ENCODE peak calls at places on chromosomes 7 and 10, in ten cellular contexts. P is activated T-cell treated with anti-CD3 and anti-CD28 coated beads, Interleukin-2, amount 50 U/mL, for 72 hours; B is neural crest cell; D is EL; T is transverse colon; Y is ecto neural progenitor cell; F is skeletal muscle cell; K is GM23248; X is stimulated activated CD4-positive, alpha-beta T cell treated with anti-CD3 and anti-CD28 coated beads, Interleukin-4, amount 100 ng/mL, for 24 hours; J is progenitor cell of endocrine pancreas. E is an unnamed sample.
A peak's percentile ranks its signal among the peaks of the same experiment; 100 is the strongest.

GRCh38 chr7:53111061-53111460 is 75.6 kb downstream of the POM121L12 start:
- DNase-seq in P (no peak), B (no peak), D (no peak), T (no peak), Y (no peak), F (peak; percentile 17), K (no peak), X (no peak), J (no peak), E (no peak)

GRCh38 chr10:132856869-132857524 is 71.0 kb upstream of the NKX6-2 start:
- DNase-seq in P (no peak), B (no peak), D (no peak), T (peak; percentile 1), Y (no peak), F (no peak), K (no peak), X (no peak), J (no peak), E (no peak)

GRCh38 chr7:73977626-73978618 is 50.1 kb upstream of the ELN start:
- DNase-seq in P (no peak), B (no peak), D (no peak), T (peak; percentile 58), Y (no peak), F (no peak), K (peak; percentile 74), X (no peak), J (no peak), E (no peak)

GRCh38 chr7:88244287-88244686 is 24.4 kb upstream of the SRI start:
- DNase-seq in P (no peak), B (no peak), D (no peak), T (no peak), Y (no peak), F (no peak), K (no peak), X (no peak), J (no peak), E (no peak)

GRCh38 chr10:101284171-101285092 is 55.2 kb upstream of the LBX1 start:
- DNase-seq in P (no peak), B (no peak), D (no peak), T (no peak), Y (no peak), F (no peak), K (no peak), X (no peak), J (no peak), E (no peak)

GRCh38 chr10:95501203-95502094 is 59.7 kb downstream of the SORBS1 start:
- DNase-seq in P (no peak), B (no peak), D (no peak), T (no peak), Y (no peak), F (no peak), K (no peak), X (no peak), J (no peak), E (no peak)

GRCh38 chr10:5423774-5424173 is 11.4 kb downstream of the NET1 start:
- DNase-seq in P (no peak), B (no peak), D (no peak), T (no peak), Y (no peak), F (no peak), K (peak; percentile 46), X (no peak), J (no peak), E (no peak)

GRCh38 chr10:76786673-76787072 is 850.9 kb downstream of the KCNMA1 start:
- DNase-seq in P (no peak), B (no peak), D (peak; percentile 15), T (no peak), Y (no peak), F (no peak), K (peak; percentile 35), X (no peak), J (no peak), E (no peak)

GRCh38 chr10:100912013-100912608 is 652 bp upstream of the SLF2 start:
- DNase-seq in P (no peak), B (no peak), D (peak; percentile 17), T (no peak), Y (no peak), F (no peak), K (peak; percentile 44), X (no peak), J (no peak), E (no peak)

GRCh38 chr10:30581779-30582380 is 47.7 kb downstream of the LYZL2 start:
- DNase-seq in P (peak; percentile 35), B (peak; percentile 35), D (peak; percentile 60), T (peak; percentile 19), Y (no peak), F (no peak), K (peak; percentile 61), X (peak; percentile 30), J (no peak), E (no peak)

GRCh38 chr7:29369909-29370488 is 175.4 kb downstream of the CHN2 start:
- DNase-seq in P (no peak), B (no peak), D (no peak), T (no peak), Y (no peak), F (no peak), K (peak; percentile 13), X (no peak), J (no peak), E (no peak)

GRCh38 chr7:107933386-107934013 is 42.5 kb downstream of the DLD start:
- DNase-seq in P (no peak), B (no peak), D (no peak), T (no peak), Y (no peak), F (no peak), K (no peak), X (no peak), J (no peak), E (no peak)

GRCh38 chr10:103067484-103067883 is 125.6 kb downstream of the NT5C2 start:
- DNase-seq in P (no peak), B (no peak), D (no peak), T (no peak), Y (no peak), F (no peak), K (no peak), X (no peak), J (no peak), E (no peak)

GRCh38 chr7:96084880-96085551 is 236.9 kb downstream of the SLC25A13 start:
- DNase-seq in P (no peak), B (no peak), D (peak; percentile 10), T (no peak), Y (no peak), F (peak; percentile 10), K (peak; percentile 68), X (no peak), J (no peak), E (no peak)

GRCh38 chr10:35448687-35449662 is 112.7 kb downstream of the CCNY start:
- DNase-seq in P (no peak), B (no peak), D (no peak), T (no peak), Y (no peak), F (no peak), K (no peak), X (no peak), J (no peak), E (no peak)